ENCODE peak calls at places on chromosomes 13 and 19, in seven cellular contexts. One of them, this sample, is unnamed.

GRCh38 chr13:44693156-44693826 is 117.2 kb upstream of the TSC22D1 start:
- DNase-seq in endodermal cell: no peak
- DNase-seq in foreskin keratinocyte: no peak
- DNase-seq in PC-9: no peak
- DNase-seq in IMR-90: no peak
- DNase-seq in GM23248: no peak
- DNase-seq in tibial artery: no peak
- DNase-seq in this sample: no peak

GRCh38 chr13:97627566-97627965 is 193.6 kb downstream of the RAP2A start:
- DNase-seq in GM23248: peak; percentile 80
- DNase-seq in tibial artery: peak; percentile 62
- DNase-seq in endodermal cell: peak; percentile 69
- DNase-seq in foreskin keratinocyte: no peak
- DNase-seq in PC-9: no peak
- DNase-seq in IMR-90: peak; percentile 95
- DNase-seq in this sample: no peak

GRCh38 chr19:1038995-1039645 is 787 bp upstream of the ABCA7 start:
- DNase-seq in endodermal cell: peak; percentile 76
- DNase-seq in foreskin keratinocyte: no peak
- DNase-seq in PC-9: no peak
- DNase-seq in GM23248: peak; percentile 45
- DNase-seq in tibial artery: no peak
- DNase-seq in IMR-90: peak; percentile 28
- DNase-seq in this sample: no peak

GRCh38 chr13:95704510-95704909 is 27.6 kb downstream of the DNAJC3 start:
- DNase-seq in endodermal cell: no peak
- DNase-seq in PC-9: no peak
- DNase-seq in IMR-90: no peak
- DNase-seq in GM23248: no peak
- DNase-seq in foreskin keratinocyte: no peak
- DNase-seq in tibial artery: no peak
- DNase-seq in this sample: no peak

GRCh38 chr13:76872686-76873085 is 13.5 kb downstream of the KCTD12 start:
- DNase-seq in endodermal cell: no peak
- DNase-seq in IMR-90: no peak
- DNase-seq in GM23248: no peak
- DNase-seq in tibial artery: no peak
- DNase-seq in foreskin keratinocyte: no peak
- DNase-seq in PC-9: no peak
- DNase-seq in this sample: no peak

GRCh38 chr19:41427647-41428480 is 690 bp upstream of the B3GNT8 start:
- DNase-seq in foreskin keratinocyte: peak; percentile 27
- DNase-seq in IMR-90: no peak
- DNase-seq in endodermal cell: peak; percentile 82
- DNase-seq in GM23248: peak; percentile 60
- DNase-seq in PC-9: no peak
- DNase-seq in tibial artery: peak; percentile 52
- DNase-seq in this sample: no peak

GRCh38 chr19:5644051-5644450 is 21.2 kb downstream of the SAFB start:
- DNase-seq in foreskin keratinocyte: no peak
- DNase-seq in endodermal cell: no peak
- DNase-seq in PC-9: no peak
- DNase-seq in GM23248: peak; percentile 50
- DNase-seq in IMR-90: peak; percentile 18
- DNase-seq in tibial artery: no peak
- DNase-seq in this sample: no peak

GRCh38 chr19:35509861-35510625 is 3.4 kb downstream of the DMKN start:
- DNase-seq in IMR-90: peak; percentile 22
- DNase-seq in GM23248: peak; percentile 64
- DNase-seq in tibial artery: peak; percentile 49
- DNase-seq in endodermal cell: peak; percentile 99
- DNase-seq in foreskin keratinocyte: peak; percentile 59
- DNase-seq in PC-9: peak; percentile 81
- DNase-seq in this sample: no peak

GRCh38 chr19:13022859-13023636 is 27.8 kb downstream of the NFIX start:
- DNase-seq in tibial artery: peak; percentile 90
- DNase-seq in GM23248: peak; percentile 96
- DNase-seq in foreskin keratinocyte: peak; percentile 67
- DNase-seq in endodermal cell: peak; percentile 71
- DNase-seq in PC-9: no peak
- DNase-seq in IMR-90: peak; percentile 95
- DNase-seq in this sample: peak; percentile 87

GRCh38 chr19:18091217-18091608 is 4.5 kb upstream of the IL12RB1 start:
- DNase-seq in foreskin keratinocyte: no peak
- DNase-seq in GM23248: no peak
- DNase-seq in PC-9: no peak
- DNase-seq in endodermal cell: no peak
- DNase-seq in IMR-90: no peak
- DNase-seq in tibial artery: peak; percentile 57
- DNase-seq in this sample: no peak

GRCh38 chr13:64753606-64754005 is 2476.5 kb downstream of the PCDH9 start:
- DNase-seq in foreskin keratinocyte: no peak
- DNase-seq in PC-9: no peak
- DNase-seq in GM23248: peak; percentile 54
- DNase-seq in IMR-90: peak; percentile 51
- DNase-seq in endodermal cell: no peak
- DNase-seq in tibial artery: no peak
- DNase-seq in this sample: no peak

GRCh38 chr19:45824041-45824471 is 8.9 kb upstream of the RSPH6A start:
- DNase-seq in tibial artery: no peak
- DNase-seq in IMR-90: no peak
- DNase-seq in PC-9: no peak
- DNase-seq in GM23248: no peak
- DNase-seq in foreskin keratinocyte: no peak
- DNase-seq in endodermal cell: peak; percentile 42
- DNase-seq in this sample: peak; percentile 48

GRCh38 chr19:5718032-5718578 is 1.8 kb downstream of the LONP1 start:
- DNase-seq in endodermal cell: no peak
- DNase-seq in foreskin keratinocyte: no peak
- DNase-seq in tibial artery: no peak
- DNase-seq in IMR-90: peak; percentile 72
- DNase-seq in PC-9: no peak
- DNase-seq in GM23248: peak; percentile 81
- DNase-seq in this sample: no peak

GRCh38 chr13:37526710-37527446 is 71.7 kb downstream of the POSTN start:
- DNase-seq in IMR-90: no peak
- DNase-seq in PC-9: no peak
- DNase-seq in GM23248: peak; percentile 93
- DNase-seq in endodermal cell: no peak
- DNase-seq in tibial artery: no peak
- DNase-seq in foreskin keratinocyte: no peak
- DNase-seq in this sample: no peak

GRCh38 chr13:75391432-75392100 is 90.4 kb downstream of the TBC1D4 start:
- DNase-seq in foreskin keratinocyte: no peak
- DNase-seq in PC-9: no peak
- DNase-seq in IMR-90: peak; percentile 30
- DNase-seq in tibial artery: no peak
- DNase-seq in endodermal cell: no peak
- DNase-seq in GM23248: no peak
- DNase-seq in this sample: no peak

GRCh38 chr13:32838985-32839384 is 177.2 kb upstream of the KL start:
- DNase-seq in endodermal cell: peak; percentile 36
- DNase-seq in PC-9: peak; percentile 46
- DNase-seq in GM23248: no peak
- DNase-seq in tibial artery: no peak
- DNase-seq in foreskin keratinocyte: no peak
- DNase-seq in IMR-90: peak; percentile 59
- DNase-seq in this sample: no peak

GRCh38 chr19:48170817-48171347 is 402 bp downstream of the ZSWIM9 start:
- DNase-seq in endodermal cell: peak; percentile 65
- DNase-seq in IMR-90: no peak
- DNase-seq in GM23248: no peak
- DNase-seq in foreskin keratinocyte: no peak
- DNase-seq in PC-9: no peak
- DNase-seq in tibial artery: no peak
- DNase-seq in this sample: no peak

GRCh38 chr19:17950310-17951150 is 16.4 kb upstream of the KCNN1 start:
- DNase-seq in PC-9: no peak
- DNase-seq in endodermal cell: peak; percentile 71
- DNase-seq in IMR-90: no peak
- DNase-seq in GM23248: peak; percentile 24
- DNase-seq in foreskin keratinocyte: no peak
- DNase-seq in tibial artery: no peak
- DNase-seq in this sample: no peak

GRCh38 chr13:43129511-43130130 is 106.2 kb downstream of the DNAJC15 start:
- DNase-seq in IMR-90: no peak
- DNase-seq in tibial artery: no peak
- DNase-seq in foreskin keratinocyte: no peak
- DNase-seq in endodermal cell: no peak
- DNase-seq in GM23248: no peak
- DNase-seq in PC-9: no peak
- DNase-seq in this sample: no peak

GRCh38 chr19:29860492-29860891 is 48.7 kb downstream of the CCNE1 start:
- DNase-seq in endodermal cell: peak; percentile 67
- DNase-seq in IMR-90: no peak
- DNase-seq in PC-9: peak; percentile 48
- DNase-seq in foreskin keratinocyte: no peak
- DNase-seq in tibial artery: no peak
- DNase-seq in GM23248: no peak
- DNase-seq in this sample: no peak

GRCh38 chr13:112053744-112054615 is 13.0 kb upstream of the SOX1 start:
- DNase-seq in GM23248: no peak
- DNase-seq in foreskin keratinocyte: no peak
- DNase-seq in tibial artery: no peak
- DNase-seq in IMR-90: no peak
- DNase-seq in endodermal cell: peak; percentile 81
- DNase-seq in PC-9: no peak
- DNase-seq in this sample: no peak

GRCh38 chr19:34841780-34842179 is 68.8 kb upstream of the ZNF599 start:
- DNase-seq in endodermal cell: peak; percentile 54
- DNase-seq in PC-9: no peak
- DNase-seq in IMR-90: no peak
- DNase-seq in tibial artery: no peak
- DNase-seq in GM23248: no peak
- DNase-seq in foreskin keratinocyte: no peak
- DNase-seq in this sample: no peak

DNA sequence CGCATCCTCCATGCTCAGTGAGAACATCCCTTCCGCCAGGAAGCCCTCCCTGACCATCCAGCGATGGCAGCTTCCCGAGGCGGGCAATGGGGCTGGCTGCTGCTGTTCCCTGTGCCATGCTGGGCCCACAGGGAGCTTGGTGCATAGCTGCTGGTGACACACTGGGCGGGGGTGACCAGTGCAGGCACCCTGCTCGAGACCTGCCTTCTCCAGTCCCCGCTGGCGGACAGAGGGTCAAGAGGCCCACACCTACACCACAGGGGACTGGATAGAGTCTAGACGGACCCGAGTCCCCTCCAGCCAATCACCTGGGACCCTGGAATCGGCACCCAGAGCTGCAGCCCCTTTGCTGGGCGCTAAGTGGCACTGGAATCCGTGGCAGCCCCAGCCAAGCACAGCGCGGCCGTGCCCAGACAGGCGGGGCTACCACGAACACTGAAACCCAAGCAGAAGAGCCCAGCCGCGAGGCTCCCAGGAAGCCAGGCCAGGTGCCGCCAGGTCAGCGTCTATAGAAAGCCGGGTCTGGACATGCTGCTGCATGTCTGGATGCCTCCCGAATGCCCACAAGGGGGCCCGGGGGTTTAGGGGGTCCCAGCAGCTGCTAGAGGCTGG is 9.0 kb upstream of the TBXA2R start:
- DNase-seq in GM23248: no peak
- DNase-seq in IMR-90: no peak
- DNase-seq in foreskin keratinocyte: no peak
- DNase-seq in endodermal cell: no peak
- DNase-seq in PC-9: no peak
- DNase-seq in tibial artery: no peak
- DNase-seq in this sample: no peak
- H3K27ac ChIP-seq in GM23248: no peak overlapping the region
- H3K27ac ChIP-seq in IMR-90: no peak overlapping the region
- H3K27ac ChIP-seq in foreskin keratinocyte: no peak overlapping the region
- H3K27ac ChIP-seq in endodermal cell: no peak overlapping the region
- H3K27ac ChIP-seq in PC-9: no peak overlapping the region
- H3K27ac ChIP-seq in tibial artery: no peak overlapping the region
- H3K27ac ChIP-seq in this sample: no peak overlapping the region

GRCh38 chr19:37332839-37333238 is 38.1 kb upstream of the ZNF527 start:
- DNase-seq in GM23248: no peak
- DNase-seq in PC-9: no peak
- DNase-seq in endodermal cell: no peak
- DNase-seq in foreskin keratinocyte: no peak
- DNase-seq in tibial artery: no peak
- DNase-seq in IMR-90: no peak
- DNase-seq in this sample: no peak
- H3K27ac ChIP-seq in GM23248: no peak overlapping the region
- H3K27ac ChIP-seq in PC-9: no peak overlapping the region
- H3K27ac ChIP-seq in endodermal cell: no peak overlapping the region
- H3K27ac ChIP-seq in foreskin keratinocyte: no peak overlapping the region
- H3K27ac ChIP-seq in tibial artery: no peak overlapping the region
- H3K27ac ChIP-seq in IMR-90: no peak overlapping the region
- H3K27ac ChIP-seq in this sample: no peak overlapping the region

DNA sequence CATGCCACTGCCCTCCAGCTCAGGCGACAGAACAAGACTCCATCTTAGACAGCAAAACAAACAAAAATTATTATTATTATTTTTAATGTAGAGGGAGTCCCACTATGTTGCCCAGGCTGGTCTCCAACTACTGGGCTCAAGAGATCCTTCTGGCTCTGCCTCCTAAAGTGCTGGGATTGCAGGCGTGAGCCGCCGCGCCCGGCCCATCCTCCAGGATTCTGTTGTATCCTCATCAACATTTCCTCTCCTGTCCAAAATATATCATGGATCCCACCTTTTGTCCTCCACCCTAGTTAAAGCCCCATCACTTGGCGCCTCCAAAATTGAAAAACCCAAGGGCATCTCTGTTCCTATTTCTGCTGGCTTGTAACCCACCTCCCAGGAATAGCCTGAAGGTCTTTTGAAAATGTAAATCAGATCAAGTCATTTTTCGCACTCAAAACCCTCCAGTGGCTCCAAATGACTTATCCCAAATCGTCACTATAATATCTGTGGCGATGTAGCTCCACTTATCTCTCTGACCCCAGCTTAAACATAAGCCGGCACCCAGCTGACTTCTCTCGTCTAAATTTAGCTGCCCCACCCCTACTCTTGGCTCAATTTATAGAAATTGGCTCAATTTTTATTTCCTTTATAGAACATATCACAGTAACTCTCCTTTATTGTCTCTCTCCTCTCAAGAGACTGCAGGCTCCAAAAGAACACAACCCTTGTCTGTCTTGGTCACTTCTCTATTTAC is 1.1 kb downstream of the ZNF784 start:
- DNase-seq in endodermal cell: no peak
- DNase-seq in PC-9: peak; percentile 20
- DNase-seq in IMR-90: no peak
- DNase-seq in foreskin keratinocyte: no peak
- DNase-seq in GM23248: no peak
- DNase-seq in tibial artery: no peak
- DNase-seq in this sample: no peak
- H3K27ac ChIP-seq in endodermal cell: no peak overlapping the region
- H3K27ac ChIP-seq in PC-9: no peak overlapping the region
- H3K27ac ChIP-seq in IMR-90: no peak overlapping the region
- H3K27ac ChIP-seq in foreskin keratinocyte: no peak overlapping the region
- H3K27ac ChIP-seq in GM23248: no peak overlapping the region
- H3K27ac ChIP-seq in tibial artery: peak overlapping the region; percentile 93
- H3K27ac ChIP-seq in this sample: no peak overlapping the region

DNA sequence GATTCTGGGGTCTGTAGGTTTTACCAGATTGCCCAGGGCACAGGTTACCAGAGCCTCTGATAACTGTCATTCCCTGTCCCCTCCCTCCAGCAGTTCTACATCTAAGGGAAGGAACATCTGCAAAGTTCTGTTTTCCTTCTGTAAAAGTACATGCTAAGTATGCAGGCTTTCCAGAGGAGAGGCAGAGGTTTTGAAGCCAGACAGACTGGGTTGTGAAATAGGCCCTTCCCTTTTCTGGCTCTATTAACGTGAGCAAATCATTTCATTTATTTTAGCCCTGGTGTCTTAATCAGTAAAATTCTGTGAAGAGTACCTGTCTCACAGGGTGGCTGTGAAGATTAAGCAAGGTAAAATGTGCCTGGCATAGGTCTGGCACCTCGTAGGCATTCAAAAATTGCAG is 66.1 kb upstream of the C1QTNF9 start:
- DNase-seq in foreskin keratinocyte: no peak
- DNase-seq in IMR-90: no peak
- DNase-seq in PC-9: no peak
- DNase-seq in GM23248: no peak
- DNase-seq in endodermal cell: no peak
- DNase-seq in tibial artery: no peak
- DNase-seq in this sample: no peak
- H3K27ac ChIP-seq in foreskin keratinocyte: no peak overlapping the region
- H3K27ac ChIP-seq in IMR-90: no peak overlapping the region
- H3K27ac ChIP-seq in PC-9: no peak overlapping the region
- H3K27ac ChIP-seq in GM23248: no peak overlapping the region
- H3K27ac ChIP-seq in endodermal cell: no peak overlapping the region
- H3K27ac ChIP-seq in tibial artery: no peak overlapping the region
- H3K27ac ChIP-seq in this sample: no peak overlapping the region

This sample was measured in epithelial cell of prostate.